ENCODE peak calls at places on chromosomes 12 and 14, in four cellular contexts. V is Panc1, C is brain microvascular endothelial cell, E is gastrocnemius medialis. R is an unnamed sample.
A peak's percentile ranks its signal among the peaks of the same experiment; 100 is the strongest.

GRCh38 chr14:28754209-28754985 is 12.2 kb upstream of the FOXG1 start:
- DNase-seq in V (peak; percentile 12), C (peak; percentile 27), E (no peak), R (no peak)

GRCh38 chr12:12319501-12320322 is 30.3 kb downstream of the MANSC1 start:
- DNase-seq in V (no peak), C (no peak), E (no peak), R (peak; percentile 78)

GRCh38 chr14:26719514-26719913 is 121.7 kb upstream of the NOVA1 start:
- DNase-seq in V (no peak), C (no peak), E (no peak), R (no peak)

GRCh38 chr14:50397461-50398196 is 948 bp upstream of the CDKL1 start:
- DNase-seq in V (no peak), C (no peak), E (peak; percentile 4), R (no peak)

GRCh38 chr14:106831322-106831720 is 1304.9 kb downstream of the TMEM121 start:
- DNase-seq in V (peak; percentile 42), C (no peak), E (no peak), R (no peak)

GRCh38 chr12:130609966-130610365 is 106.1 kb downstream of the RIMBP2 start:
- DNase-seq in V (no peak), C (no peak), E (no peak), R (no peak)

GRCh38 chr12:7047318-7047717 is 13.2 kb upstream of the C1S start:
- DNase-seq in V (no peak), C (no peak), E (no peak), R (no peak)

GRCh38 chr14:68727315-68728078 is 65.4 kb downstream of the ZFP36L1 start:
- DNase-seq in V (no peak), C (no peak), E (no peak), R (no peak)

GRCh38 chr12:66132408-66132807 is 1.9 kb upstream of the LLPH start:
- DNase-seq in V (peak; percentile 27), C (peak; percentile 89), E (no peak), R (peak; percentile 85)

GRCh38 chr12:46831335-46832083 is 5.7 kb upstream of the SLC38A4 start:
- DNase-seq in V (no peak), C (no peak), E (peak; percentile 70), R (peak; percentile 51)

GRCh38 chr12:46473634-46474201 is 101.1 kb upstream of the SLC38A2 start:
- DNase-seq in V (no peak), C (peak; percentile 90), E (peak; percentile 4), R (peak; percentile 61)

GRCh38 chr14:100327128-100327527 is 4.0 kb downstream of the SLC25A47 start:
- DNase-seq in V (no peak), C (no peak), E (no peak), R (no peak)

GRCh38 chr12:131137836-131138637 is 184.3 kb downstream of the ADGRD1 start:
- DNase-seq in V (no peak), C (no peak), E (no peak), R (peak; percentile 88)

GRCh38 chr12:131621701-131622421 is 89.0 kb upstream of the SFSWAP start:
- DNase-seq in V (no peak), C (no peak), E (no peak), R (peak; percentile 69)

GRCh38 chr14:54166049-54166950 is 209.7 kb upstream of the BMP4 start:
- DNase-seq in V (no peak), C (no peak), E (no peak), R (no peak)

GRCh38 chr14:101588286-101588975 is 27.1 kb downstream of the DIO3 start:
- DNase-seq in V (no peak), C (no peak), E (no peak), R (peak; percentile 48)

GRCh38 chr12:132399092-132400010 is 70.0 kb upstream of the GALNT9 start:
- DNase-seq in V (no peak), C (no peak), E (no peak), R (no peak)

GRCh38 chr14:88639221-88639620 is 76.4 kb downstream of the ZC3H14 start:
- DNase-seq in V (no peak), C (no peak), E (no peak), R (no peak)

GRCh38 chr14:87131879-87132278 is 861.1 kb downstream of the GALC start:
- DNase-seq in V (no peak), C (no peak), E (peak; percentile 14), R (no peak)

GRCh38 chr12:112901271-112901670 is 5.5 kb upstream of the OAS1 start:
- DNase-seq in V (no peak), C (no peak), E (no peak), R (no peak)

DNA sequence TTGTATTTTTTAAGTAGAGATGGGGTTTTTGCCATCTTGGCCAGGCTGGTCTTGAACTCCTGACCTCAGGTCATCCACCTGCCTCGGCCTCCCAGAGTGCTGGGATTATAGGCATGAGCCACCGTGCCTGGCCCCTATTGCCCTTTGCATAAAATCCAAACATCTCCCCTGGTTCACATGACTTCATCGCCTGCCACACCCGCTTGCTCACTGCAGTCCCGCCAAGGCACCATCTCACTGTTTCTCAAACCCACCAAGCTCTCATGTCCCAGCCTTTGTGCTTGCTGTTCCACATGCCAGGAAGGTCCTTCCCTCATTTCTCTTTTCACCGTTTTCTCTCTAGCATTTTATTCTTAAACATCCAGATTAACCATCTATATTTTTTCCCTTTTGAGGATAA is 9.7 kb downstream of the RHOF start:
- DNase-seq in V (no peak), C (no peak), E (no peak), R (no peak)
- H3K27ac ChIP-seq in V (peak overlapping the region; percentile 10), C (no peak overlapping the region), E (no peak overlapping the region), R (peak overlapping the region; percentile 8)

DNA sequence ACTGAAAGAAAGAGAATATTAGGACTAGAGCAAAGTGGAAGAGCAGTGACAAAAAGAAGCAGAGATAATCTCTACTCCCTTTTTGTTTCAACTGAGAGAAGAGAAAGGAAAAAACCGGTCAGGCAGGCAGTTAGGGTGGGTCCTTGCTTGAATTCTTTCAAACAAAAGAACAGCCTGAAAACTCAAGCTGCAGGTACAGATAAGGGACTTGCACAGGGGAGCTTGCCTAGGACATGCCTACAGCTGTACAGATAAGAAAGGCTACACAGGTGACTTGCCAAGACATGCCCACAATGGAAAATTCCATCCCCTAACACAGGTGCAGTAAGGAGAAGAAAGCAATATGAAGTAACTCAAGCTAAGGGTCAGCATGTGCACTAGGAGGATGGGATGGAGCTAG is 532.2 kb upstream of the MIS18BP1 start:
- DNase-seq in V (no peak), C (no peak), E (no peak), R (no peak)
- H3K27ac ChIP-seq in V (no peak overlapping the region), C (no peak overlapping the region), E (no peak overlapping the region), R (no peak overlapping the region)

DNA sequence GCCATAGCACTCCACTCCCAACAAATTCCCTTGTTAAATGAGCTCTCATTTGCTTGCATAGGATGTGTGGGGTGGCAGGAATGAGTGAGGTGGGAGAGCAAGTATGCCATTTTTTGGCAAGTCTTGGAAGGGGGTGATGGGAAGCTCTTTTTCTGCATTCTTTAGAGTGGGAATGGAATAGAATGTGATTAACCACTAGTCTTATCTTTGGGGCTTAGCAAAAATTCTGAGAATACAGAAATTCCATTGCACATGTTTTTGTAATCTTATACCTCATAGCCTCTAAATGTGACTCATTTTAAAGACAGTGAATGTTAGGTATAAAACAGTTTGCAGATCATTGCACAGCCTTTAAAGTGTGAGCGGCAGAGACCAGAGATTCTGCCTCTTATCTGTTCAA is 28.4 kb upstream of the NEDD1 start:
- DNase-seq in V (no peak), C (peak; percentile 62), E (no peak), R (peak; percentile 68)
- H3K27ac ChIP-seq in V (no peak overlapping the region), C (peak overlapping the region; percentile 58), E (no peak overlapping the region), R (peak overlapping the region; percentile 83)

DNA sequence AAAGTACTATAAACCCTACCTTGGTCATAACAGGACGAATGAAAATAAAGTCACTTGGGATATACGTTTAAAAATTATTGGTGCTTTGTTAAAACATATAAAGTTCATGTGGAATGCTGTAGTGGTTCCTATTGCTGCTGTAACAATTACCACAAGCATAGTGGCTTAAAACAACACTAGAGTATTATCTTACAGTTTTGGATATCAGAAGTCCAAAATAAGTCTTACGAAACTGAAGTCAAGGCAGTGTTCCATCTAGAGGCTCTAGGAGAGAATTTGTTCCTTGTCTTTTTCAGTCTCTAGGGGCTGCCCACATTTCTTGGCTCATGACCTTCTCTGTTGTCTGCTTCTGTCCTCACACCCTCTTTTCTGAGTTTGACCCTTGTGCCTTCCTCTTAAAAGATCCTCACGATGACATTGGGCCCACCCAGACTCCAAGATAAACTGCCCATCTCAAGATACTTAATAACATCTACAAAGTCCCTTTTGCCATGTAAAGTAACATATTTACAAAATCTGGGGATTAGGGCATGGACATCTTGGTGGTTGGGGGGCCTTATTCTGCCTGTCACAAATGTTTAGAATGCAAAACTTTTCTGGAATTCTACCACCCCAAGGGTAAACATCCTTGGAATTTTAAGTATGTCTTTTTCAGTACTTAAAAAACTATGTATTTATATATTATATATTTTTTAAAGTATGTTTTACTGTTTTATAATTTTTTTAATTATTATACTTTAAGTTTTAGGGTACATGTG is 178.1 kb downstream of the ETNK1 start:
- DNase-seq in V (no peak), C (no peak), E (no peak), R (no peak)
- H3K27ac ChIP-seq in V (no peak overlapping the region), C (no peak overlapping the region), E (no peak overlapping the region), R (no peak overlapping the region)

GRCh38 chr12:26286186-26286585 is 90.8 kb downstream of the SSPN start:
- DNase-seq in V (no peak), C (no peak), E (no peak), R (no peak)

GRCh38 chr12:26290560-26290959 is 95.2 kb downstream of the SSPN start:
- DNase-seq in V (no peak), C (no peak), E (no peak), R (no peak)

GRCh38 chr12:26283617-26284016 is 88.2 kb downstream of the SSPN start:
- DNase-seq in V (no peak), C (no peak), E (no peak), R (no peak)

GRCh38 chr12:26285401-26285800 is 90.0 kb downstream of the SSPN start:
- DNase-seq in V (no peak), C (no peak), E (no peak), R (no peak)

GRCh38 chr12:26287666-26288408 is 92.5 kb downstream of the SSPN start:
- DNase-seq in V (no peak), C (no peak), E (peak; percentile 13), R (no peak)
- H3K27ac ChIP-seq in V (peak overlapping the region; percentile 5), C (no peak overlapping the region), E (peak overlapping the region; percentile 62), R (peak overlapping the region; percentile 61)